ENCODE peak calls at places on chromosome 11, in ten cellular contexts. K, T, P, D, W, C, J, V, L and M are unnamed samples.

GRCh38 chr11:129214710-129215295 is 22.7 kb upstream of the ARHGAP32 start:
- DNase-seq in K (no peak), T (no peak), P (no peak), D (no peak), W (no peak), C (no peak), J (no peak), V (no peak), L (no peak), M (no peak)

GRCh38 chr11:1335811-1336761 is 26.7 kb upstream of the TOLLIP start:
- DNase-seq in K (peak; percentile 59), T (peak; percentile 71), P (peak; percentile 61), D (no peak), W (peak; percentile 68), C (no peak), J (peak; percentile 62), V (peak; percentile 43), L (peak; percentile 26), M (peak; percentile 81)

GRCh38 chr11:65927904-65928397 is 8.7 kb downstream of the DRAP1 start:
- DNase-seq in K (peak; percentile 36), T (no peak), P (no peak), D (no peak), W (no peak), C (no peak), J (no peak), V (no peak), L (no peak), M (peak; percentile 92)

GRCh38 chr11:19573666-19574065 is 139.0 kb upstream of the NAV2 start:
- DNase-seq in K (no peak), T (no peak), P (peak; percentile 38), D (no peak), W (peak; percentile 31), C (no peak), J (peak; percentile 85), V (peak; percentile 29), L (no peak), M (no peak)

GRCh38 chr11:29527391-29527936 is 489.4 kb downstream of the KCNA4 start:
- DNase-seq in K (no peak), T (peak; percentile 74), P (peak; percentile 13), D (no peak), W (no peak), C (peak; percentile 15), J (no peak), V (no peak), L (peak; percentile 35), M (no peak)

GRCh38 chr11:129894281-129895125 is 875 bp downstream of the NFRKB start:
- DNase-seq in K (no peak), T (peak; percentile 3), P (no peak), D (no peak), W (no peak), C (no peak), J (no peak), V (no peak), L (no peak), M (peak; percentile 55)

GRCh38 chr11:122732342-122733300 is 77.1 kb downstream of the UBASH3B start:
- DNase-seq in K (no peak), T (no peak), P (no peak), D (no peak), W (no peak), C (no peak), J (no peak), V (no peak), L (peak; percentile 43), M (no peak)

GRCh38 chr11:66860449-66860831 is 3.6 kb downstream of the LRFN4 start:
- DNase-seq in K (no peak), T (no peak), P (no peak), D (no peak), W (no peak), C (no peak), J (no peak), V (no peak), L (no peak), M (no peak)

GRCh38 chr11:126146454-126147192 is 64.8 kb downstream of the RPUSD4 start:
- DNase-seq in K (no peak), T (no peak), P (no peak), D (no peak), W (no peak), C (no peak), J (no peak), V (no peak), L (peak; percentile 84), M (no peak)

GRCh38 chr11:12859872-12860657 is 149.1 kb upstream of the RASSF10 start:
- DNase-seq in K (no peak), T (no peak), P (no peak), D (no peak), W (no peak), C (no peak), J (no peak), V (no peak), L (no peak), M (no peak)

GRCh38 chr11:19436932-19437331 is 196.2 kb upstream of the E2F8 start:
- DNase-seq in K (no peak), T (no peak), P (no peak), D (no peak), W (no peak), C (no peak), J (no peak), V (no peak), L (no peak), M (no peak)

GRCh38 chr11:134949121-134949591 is 537.1 kb upstream of the B3GAT1 start:
- DNase-seq in K (no peak), T (peak; percentile 77), P (no peak), D (no peak), W (no peak), C (peak; percentile 45), J (peak; percentile 75), V (no peak), L (peak; percentile 35), M (no peak)

DNA sequence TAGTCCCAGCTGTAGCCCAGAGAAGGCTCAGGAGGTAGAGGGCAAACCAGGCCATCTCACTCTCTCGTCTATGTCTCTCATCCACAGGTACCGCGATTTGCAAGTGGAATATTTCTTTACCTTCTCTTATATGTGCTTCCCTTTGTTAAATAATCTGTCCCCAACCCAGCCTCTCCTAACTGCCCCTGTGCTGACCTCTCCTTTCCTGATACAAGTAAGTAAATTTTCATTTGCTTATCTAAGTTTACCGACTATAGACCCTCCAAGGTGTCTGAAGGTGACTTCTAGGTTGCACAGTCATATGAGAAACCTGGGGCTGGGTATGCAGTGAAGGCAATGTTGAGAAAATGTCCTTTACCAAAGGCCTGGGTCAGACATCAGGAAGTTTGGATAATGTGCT is at the start of gene CBLIF:
- DNase-seq in K (no peak), T (no peak), P (no peak), D (no peak), W (no peak), C (no peak), J (no peak), V (no peak), L (no peak), M (no peak)
- TF ChIP-seq POLR2A in K (no peak), T (no peak), P (no peak), D (no peak), W (no peak), C (no peak), J (no peak), V (no peak), L (no peak), M (no peak)

GRCh38 chr11:10130872-10131271 is 163.1 kb downstream of the SBF2 start:
- DNase-seq in K (no peak), T (no peak), P (no peak), D (no peak), W (no peak), C (no peak), J (no peak), V (no peak), L (no peak), M (no peak)
- TF ChIP-seq POLR2A in K (no peak), T (no peak), P (no peak), D (no peak), W (no peak), C (no peak), J (no peak), V (no peak), L (no peak), M (no peak)

GRCh38 chr11:2402890-2403645 is 2.5 kb downstream of the TSSC4 start:
- DNase-seq in K (no peak), T (no peak), P (no peak), D (no peak), W (no peak), C (no peak), J (no peak), V (no peak), L (no peak), M (no peak)

GRCh38 chr11:2402106-2402505 is 1.6 kb downstream of the TSSC4 start:
- DNase-seq in K (no peak), T (no peak), P (no peak), D (no peak), W (no peak), C (no peak), J (no peak), V (no peak), L (no peak), M (no peak)

GRCh38 chr11:2406878-2407410 is 6.4 kb downstream of the TSSC4 start:
- DNase-seq in K (no peak), T (no peak), P (no peak), D (no peak), W (no peak), C (no peak), J (no peak), V (no peak), L (no peak), M (no peak)

GRCh38 chr11:2406476-2406875 is 5.9 kb downstream of the TSSC4 start:
- DNase-seq in K (no peak), T (no peak), P (no peak), D (no peak), W (no peak), C (no peak), J (no peak), V (no peak), L (no peak), M (no peak)

DNA sequence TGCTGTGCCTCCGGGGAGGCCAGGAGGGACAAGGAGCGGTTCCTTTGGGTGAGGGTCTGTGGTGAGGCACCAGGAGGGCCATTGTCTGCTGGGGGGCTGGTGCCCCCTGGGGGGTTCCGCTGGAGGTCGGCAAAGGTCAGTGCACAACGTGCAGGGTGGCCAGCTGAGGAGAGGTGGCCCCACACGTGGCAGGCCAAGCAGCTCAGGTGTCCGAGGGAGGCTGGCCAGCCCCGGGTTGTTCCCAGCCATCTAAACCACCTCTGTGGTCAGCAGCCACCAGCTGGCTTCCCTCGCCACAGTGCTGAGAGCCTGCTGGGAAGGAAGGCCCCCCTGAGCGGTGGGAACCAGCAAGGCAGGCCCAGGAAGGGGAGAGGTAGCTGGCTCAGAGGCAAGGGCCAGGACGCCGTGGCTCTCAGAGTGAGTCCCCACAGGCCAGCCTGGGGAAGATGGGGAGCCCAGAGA is 4.2 kb downstream of the TSSC4 start:
- DNase-seq in K (no peak), T (no peak), P (no peak), D (no peak), W (no peak), C (no peak), J (no peak), V (no peak), L (no peak), M (no peak)
- TF ChIP-seq POLR2A in K (no peak), T (no peak), P (no peak), D (no peak), W (no peak), C (no peak), J (no peak), V (no peak), L (no peak), M (no peak)

GRCh38 chr11:57712256-57713150 is at the start of gene TMX2:
- DNase-seq in K (peak; percentile 90), T (peak; percentile 100), P (peak; percentile 96), D (peak; percentile 77), W (peak; percentile 90), C (peak; percentile 99), J (peak; percentile 95), V (peak; percentile 95), L (peak; percentile 100), M (peak; percentile 99)
- TF ChIP-seq POLR2A in K (peak; percentile 26), T (peak; percentile 81), P (peak; percentile 73), D (no peak), W (peak; percentile 32), C (peak; percentile 2), J (no peak), V (no peak), L (peak; percentile 85), M (peak; percentile 89)